ENCODE peak calls at places on chromosomes 2 and 18, in seven cellular contexts. One of them, this sample, is unnamed.

GRCh38 chr2:9883897-9884296 is 40.6 kb downstream of the TAF1B start:
- DNase-seq in Panc1: no peak
- DNase-seq in pancreas: no peak
- DNase-seq in neuronal stem cell: no peak
- DNase-seq in HFF-Myc: no peak
- DNase-seq in cardiac fibroblast: no peak
- DNase-seq in keratinocyte: no peak
- DNase-seq in this sample: no peak

GRCh38 chr2:149410701-149411484 is 80.5 kb downstream of the LYPD6 start:
- DNase-seq in Panc1: no peak
- DNase-seq in keratinocyte: peak; percentile 98
- DNase-seq in HFF-Myc: peak; percentile 69
- DNase-seq in pancreas: no peak
- DNase-seq in cardiac fibroblast: no peak
- DNase-seq in neuronal stem cell: no peak
- DNase-seq in this sample: no peak

GRCh38 chr2:75896779-75897366 is 186.2 kb upstream of the GCFC2 start:
- DNase-seq in cardiac fibroblast: no peak
- DNase-seq in keratinocyte: no peak
- DNase-seq in neuronal stem cell: peak; percentile 51
- DNase-seq in Panc1: peak; percentile 33
- DNase-seq in HFF-Myc: no peak
- DNase-seq in pancreas: no peak
- DNase-seq in this sample: no peak

GRCh38 chr2:236052206-236052605 is 116.0 kb downstream of the GBX2 start:
- DNase-seq in pancreas: no peak
- DNase-seq in neuronal stem cell: no peak
- DNase-seq in HFF-Myc: no peak
- DNase-seq in cardiac fibroblast: no peak
- DNase-seq in Panc1: no peak
- DNase-seq in keratinocyte: no peak
- DNase-seq in this sample: no peak

GRCh38 chr2:166127217-166128155 is at the start of gene SCN1A:
- DNase-seq in cardiac fibroblast: peak; percentile 72
- DNase-seq in neuronal stem cell: peak; percentile 18
- DNase-seq in pancreas: no peak
- DNase-seq in Panc1: peak; percentile 20
- DNase-seq in keratinocyte: no peak
- DNase-seq in HFF-Myc: peak; percentile 19
- DNase-seq in this sample: no peak

GRCh38 chr18:44715245-44715644 is 34.6 kb downstream of the SETBP1 start:
- DNase-seq in pancreas: no peak
- DNase-seq in neuronal stem cell: no peak
- DNase-seq in cardiac fibroblast: peak; percentile 53
- DNase-seq in HFF-Myc: no peak
- DNase-seq in keratinocyte: no peak
- DNase-seq in Panc1: no peak
- DNase-seq in this sample: no peak

GRCh38 chr2:106264203-106264602 is 70.1 kb upstream of the UXS1 start:
- DNase-seq in keratinocyte: no peak
- DNase-seq in HFF-Myc: no peak
- DNase-seq in pancreas: no peak
- DNase-seq in cardiac fibroblast: no peak
- DNase-seq in neuronal stem cell: no peak
- DNase-seq in Panc1: no peak
- DNase-seq in this sample: peak; percentile 79

GRCh38 chr2:233756429-233757081 is 3.5 kb upstream of the UGT1A1 start:
- DNase-seq in Panc1: no peak
- DNase-seq in HFF-Myc: no peak
- DNase-seq in keratinocyte: no peak
- DNase-seq in cardiac fibroblast: no peak
- DNase-seq in neuronal stem cell: no peak
- DNase-seq in pancreas: no peak
- DNase-seq in this sample: peak; percentile 68

GRCh38 chr2:98914713-98915580 is 21.1 kb downstream of the CRACDL start:
- DNase-seq in neuronal stem cell: no peak
- DNase-seq in pancreas: no peak
- DNase-seq in HFF-Myc: no peak
- DNase-seq in Panc1: no peak
- DNase-seq in cardiac fibroblast: no peak
- DNase-seq in keratinocyte: no peak
- DNase-seq in this sample: no peak

GRCh38 chr18:74351354-74351753 is 35.7 kb downstream of the C18orf63 start:
- DNase-seq in pancreas: no peak
- DNase-seq in keratinocyte: peak; percentile 28
- DNase-seq in Panc1: peak; percentile 20
- DNase-seq in neuronal stem cell: no peak
- DNase-seq in cardiac fibroblast: peak; percentile 82
- DNase-seq in HFF-Myc: no peak
- DNase-seq in this sample: no peak

GRCh38 chr2:58449286-58450010 is 208.3 kb upstream of the FANCL start:
- DNase-seq in neuronal stem cell: no peak
- DNase-seq in keratinocyte: no peak
- DNase-seq in pancreas: no peak
- DNase-seq in HFF-Myc: no peak
- DNase-seq in Panc1: no peak
- DNase-seq in cardiac fibroblast: no peak
- DNase-seq in this sample: no peak

GRCh38 chr2:8409461-8410260 is 272.2 kb upstream of the ID2 start:
- DNase-seq in cardiac fibroblast: no peak
- DNase-seq in neuronal stem cell: no peak
- DNase-seq in keratinocyte: no peak
- DNase-seq in Panc1: no peak
- DNase-seq in HFF-Myc: no peak
- DNase-seq in pancreas: no peak
- DNase-seq in this sample: no peak
- H3K4me3 ChIP-seq in cardiac fibroblast: no peak overlapping the region
- H3K4me3 ChIP-seq in neuronal stem cell: no peak overlapping the region
- H3K4me3 ChIP-seq in keratinocyte: no peak overlapping the region
- H3K4me3 ChIP-seq in Panc1: no peak overlapping the region
- H3K4me3 ChIP-seq in HFF-Myc: no peak overlapping the region
- H3K4me3 ChIP-seq in pancreas: no peak overlapping the region
- H3K4me3 ChIP-seq in this sample: no peak overlapping the region

GRCh38 chr2:17328161-17328560 is 190.1 kb downstream of the RAD51AP2 start:
- DNase-seq in keratinocyte: no peak
- DNase-seq in neuronal stem cell: no peak
- DNase-seq in Panc1: no peak
- DNase-seq in pancreas: no peak
- DNase-seq in cardiac fibroblast: no peak
- DNase-seq in HFF-Myc: no peak
- DNase-seq in this sample: no peak

GRCh38 chr2:17331636-17332035 is 186.6 kb downstream of the RAD51AP2 start:
- DNase-seq in keratinocyte: no peak
- DNase-seq in cardiac fibroblast: no peak
- DNase-seq in neuronal stem cell: no peak
- DNase-seq in HFF-Myc: no peak
- DNase-seq in Panc1: no peak
- DNase-seq in pancreas: no peak
- DNase-seq in this sample: no peak

GRCh38 chr2:17327649-17328048 is 190.6 kb downstream of the RAD51AP2 start:
- DNase-seq in neuronal stem cell: no peak
- DNase-seq in HFF-Myc: no peak
- DNase-seq in Panc1: no peak
- DNase-seq in pancreas: no peak
- DNase-seq in cardiac fibroblast: no peak
- DNase-seq in keratinocyte: no peak
- DNase-seq in this sample: no peak

DNA sequence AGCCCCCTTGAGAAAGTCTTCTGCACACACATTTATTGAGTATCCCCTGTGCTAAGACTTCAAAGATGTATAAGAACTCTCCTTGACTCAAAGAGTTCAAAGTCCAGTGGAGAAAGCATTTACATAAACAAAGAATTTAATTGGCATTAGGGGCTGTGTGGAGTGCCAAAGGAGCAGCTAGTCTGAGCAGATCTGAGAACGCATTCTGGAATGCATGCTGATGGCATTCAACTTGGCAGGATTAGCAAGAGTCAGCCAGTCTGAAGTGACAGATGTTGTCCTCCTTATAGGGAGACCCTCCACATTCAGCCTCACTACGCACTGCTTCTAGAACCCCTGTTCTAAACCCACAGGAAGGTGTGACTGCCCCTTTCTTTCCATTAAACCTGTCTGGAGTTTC is 191.5 kb downstream of the RAD51AP2 start:
- DNase-seq in pancreas: no peak
- DNase-seq in neuronal stem cell: no peak
- DNase-seq in cardiac fibroblast: no peak
- DNase-seq in Panc1: no peak
- DNase-seq in keratinocyte: no peak
- DNase-seq in HFF-Myc: no peak
- DNase-seq in this sample: no peak
- H3K4me3 ChIP-seq in pancreas: no peak overlapping the region
- H3K4me3 ChIP-seq in neuronal stem cell: no peak overlapping the region
- H3K4me3 ChIP-seq in cardiac fibroblast: no peak overlapping the region
- H3K4me3 ChIP-seq in Panc1: no peak overlapping the region
- H3K4me3 ChIP-seq in keratinocyte: no peak overlapping the region
- H3K4me3 ChIP-seq in HFF-Myc: no peak overlapping the region
- H3K4me3 ChIP-seq in this sample: no peak overlapping the region

GRCh38 chr2:68423966-68424650 is 43.0 kb downstream of the FBXO48 start:
- DNase-seq in Panc1: no peak
- DNase-seq in keratinocyte: no peak
- DNase-seq in HFF-Myc: no peak
- DNase-seq in cardiac fibroblast: no peak
- DNase-seq in pancreas: no peak
- DNase-seq in neuronal stem cell: no peak
- DNase-seq in this sample: no peak
- H3K4me3 ChIP-seq in Panc1: no peak overlapping the region
- H3K4me3 ChIP-seq in keratinocyte: no peak overlapping the region
- H3K4me3 ChIP-seq in HFF-Myc: no peak overlapping the region
- H3K4me3 ChIP-seq in cardiac fibroblast: no peak overlapping the region
- H3K4me3 ChIP-seq in pancreas: no peak overlapping the region
- H3K4me3 ChIP-seq in neuronal stem cell: no peak overlapping the region
- H3K4me3 ChIP-seq in this sample: no peak overlapping the region

GRCh38 chr18:77676901-77677300 is 427.3 kb downstream of the GALR1 start:
- DNase-seq in Panc1: no peak
- DNase-seq in neuronal stem cell: no peak
- DNase-seq in keratinocyte: no peak
- DNase-seq in cardiac fibroblast: no peak
- DNase-seq in HFF-Myc: no peak
- DNase-seq in pancreas: no peak
- DNase-seq in this sample: no peak
- H3K4me3 ChIP-seq in Panc1: peak overlapping the region; percentile 10
- H3K4me3 ChIP-seq in neuronal stem cell: no peak overlapping the region
- H3K4me3 ChIP-seq in keratinocyte: no peak overlapping the region
- H3K4me3 ChIP-seq in cardiac fibroblast: no peak overlapping the region
- H3K4me3 ChIP-seq in HFF-Myc: no peak overlapping the region
- H3K4me3 ChIP-seq in pancreas: no peak overlapping the region
- H3K4me3 ChIP-seq in this sample: no peak overlapping the region

GRCh38 chr2:240559271-240559670 is 886 bp upstream of the DUSP28 start:
- DNase-seq in pancreas: no peak
- DNase-seq in cardiac fibroblast: no peak
- DNase-seq in keratinocyte: no peak
- DNase-seq in HFF-Myc: no peak
- DNase-seq in neuronal stem cell: no peak
- DNase-seq in Panc1: no peak
- DNase-seq in this sample: no peak
- H3K4me3 ChIP-seq in pancreas: peak overlapping the region; percentile 91
- H3K4me3 ChIP-seq in cardiac fibroblast: no peak overlapping the region
- H3K4me3 ChIP-seq in keratinocyte: peak overlapping the region; percentile 62
- H3K4me3 ChIP-seq in HFF-Myc: peak overlapping the region; percentile 76
- H3K4me3 ChIP-seq in neuronal stem cell: no peak overlapping the region
- H3K4me3 ChIP-seq in Panc1: peak overlapping the region; percentile 84
- H3K4me3 ChIP-seq in this sample: no peak overlapping the region